ENCODE peak calls at places on chromosomes 11 and 22, in five cellular contexts. I is A549, A is HepG2, S is K562, R is GM12878. K is an unnamed sample.

GRCh38 chr22:39471421-39472141 is 14.8 kb downstream of the MGAT3 start:
- DNase-seq in I (no peak), A (no peak), S (peak), R (peak), K (no peak)

GRCh38 chr11:12727556-12728070 is 53.4 kb downstream of the TEAD1 start:
- DNase-seq in I (no peak), A (no peak), S (no peak), R (no peak), K (no peak)

GRCh38 chr11:63763506-63764200 is 4.9 kb downstream of the ZFTA start:
- DNase-seq in I (no peak), A (no peak), S (no peak), R (no peak), K (peak)

GRCh38 chr11:131668867-131669780 is 298.7 kb downstream of the NTM start:
- DNase-seq in I (peak), A (peak), S (peak), R (no peak), K (peak)

GRCh38 chr22:17258015-17258827 is 39.0 kb upstream of the ADA2 start:
- DNase-seq in I (no peak), A (no peak), S (peak), R (peak), K (peak)

GRCh38 chr22:21963790-21964211 is 11.2 kb upstream of the PPM1F start:
- DNase-seq in I (no peak), A (no peak), S (no peak), R (no peak), K (no peak)

GRCh38 chr22:40043086-40043485 is 48.3 kb downstream of the FAM83F start:
- DNase-seq in I (no peak), A (no peak), S (no peak), R (no peak), K (no peak)

GRCh38 chr22:48259991-48260670 is 1497.7 kb downstream of the TBC1D22A start:
- DNase-seq in I (no peak), A (no peak), S (no peak), R (no peak), K (no peak)

GRCh38 chr11:132746305-132746704 is 786.0 kb downstream of the OPCML start:
- DNase-seq in I (no peak), A (no peak), S (no peak), R (no peak), K (no peak)

GRCh38 chr11:61980783-61981541 is 13.5 kb upstream of the FTH1 start:
- DNase-seq in I (no peak), A (peak), S (no peak), R (no peak), K (no peak)

GRCh38 chr11:69388210-69388609 is 93.3 kb upstream of the LINC01488 start:
- DNase-seq in I (no peak), A (no peak), S (no peak), R (no peak), K (no peak)

GRCh38 chr11:60454212-60454611 is 1.4 kb upstream of the MS4A1 start:
- DNase-seq in I (no peak), A (no peak), S (no peak), R (peak), K (no peak)

GRCh38 chr11:119486691-119487259 is 63.8 kb upstream of the THY1 start:
- DNase-seq in I (no peak), A (no peak), S (no peak), R (no peak), K (no peak)
- TF ChIP-seq ESRRA in I (no peak), A (no peak), S (no peak), R (no peak), K (no peak)

DNA sequence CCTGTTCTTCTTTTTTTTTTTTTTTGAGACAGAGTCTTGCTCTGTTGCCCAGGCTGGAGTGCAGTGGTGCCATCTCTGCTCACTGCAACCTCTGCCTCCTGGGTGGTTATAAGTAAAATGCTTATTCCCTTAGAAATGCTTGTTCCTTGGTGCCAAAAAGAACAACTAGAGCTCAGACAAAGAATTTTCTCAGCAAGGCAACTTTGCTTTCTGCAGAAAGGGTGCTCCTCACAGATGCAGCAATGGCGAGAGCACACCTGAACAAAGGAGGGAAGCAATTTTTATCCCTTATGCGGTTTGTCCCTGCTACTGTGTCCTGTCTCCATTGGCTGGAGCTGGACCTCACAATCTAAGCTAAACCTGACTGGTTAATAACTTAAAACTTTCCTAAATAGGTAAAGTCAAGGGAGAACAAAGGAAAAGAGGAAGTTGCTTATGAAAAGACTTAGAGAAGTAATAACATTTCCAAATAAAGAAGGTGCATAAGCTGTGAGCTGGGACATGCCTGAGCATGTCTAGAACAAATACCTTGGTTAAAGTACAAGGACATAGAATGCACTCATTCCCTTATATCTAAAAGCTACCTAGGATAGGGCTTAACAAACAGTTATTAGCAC is 90.0 kb upstream of the PRR5 start:
- DNase-seq in I (no peak), A (no peak), S (no peak), R (no peak), K (no peak)
- TF ChIP-seq ESRRA in I (no peak), A (no peak), S (no peak), R (no peak), K (no peak)

GRCh38 chr22:28438183-28438778 is 241.4 kb downstream of the TTC28 start:
- DNase-seq in I (no peak), A (no peak), S (no peak), R (no peak), K (no peak)

GRCh38 chr22:28442264-28442950 is 237.2 kb downstream of the TTC28 start:
- DNase-seq in I (no peak), A (peak), S (peak), R (no peak), K (peak)

GRCh38 chr22:28442951-28443876 is 236.4 kb downstream of the TTC28 start:
- DNase-seq in I (no peak), A (peak), S (peak), R (no peak), K (peak)

GRCh38 chr22:28441720-28442263 is 237.8 kb downstream of the TTC28 start:
- DNase-seq in I (no peak), A (peak), S (no peak), R (no peak), K (no peak)

GRCh38 chr22:28440517-28441366 is 238.9 kb downstream of the TTC28 start:
- DNase-seq in I (no peak), A (no peak), S (no peak), R (no peak), K (no peak)
- TF ChIP-seq ESRRA in I (no peak), A (no peak), S (no peak), R (no peak), K (no peak)

GRCh38 chr11:8641332-8641731 is 41.1 kb downstream of the TRIM66 start:
- DNase-seq in I (no peak), A (no peak), S (no peak), R (no peak), K (no peak)
- TF ChIP-seq ESRRA in I (no peak), A (no peak), S (no peak), R (no peak), K (no peak)

GRCh38 chr11:92536895-92537294 is 312.3 kb downstream of the FAT3 start:
- DNase-seq in I (no peak), A (no peak), S (no peak), R (no peak), K (no peak)
- TF ChIP-seq ESRRA in I (no peak), A (no peak), S (no peak), R (no peak), K (no peak)

GRCh38 chr11:96242191-96242845 is 100.7 kb downstream of the MAML2 start:
- DNase-seq in I (no peak), A (no peak), S (no peak), R (no peak), K (no peak)
- TF ChIP-seq ESRRA in I (no peak), A (no peak), S (no peak), R (no peak), K (no peak)

DNA sequence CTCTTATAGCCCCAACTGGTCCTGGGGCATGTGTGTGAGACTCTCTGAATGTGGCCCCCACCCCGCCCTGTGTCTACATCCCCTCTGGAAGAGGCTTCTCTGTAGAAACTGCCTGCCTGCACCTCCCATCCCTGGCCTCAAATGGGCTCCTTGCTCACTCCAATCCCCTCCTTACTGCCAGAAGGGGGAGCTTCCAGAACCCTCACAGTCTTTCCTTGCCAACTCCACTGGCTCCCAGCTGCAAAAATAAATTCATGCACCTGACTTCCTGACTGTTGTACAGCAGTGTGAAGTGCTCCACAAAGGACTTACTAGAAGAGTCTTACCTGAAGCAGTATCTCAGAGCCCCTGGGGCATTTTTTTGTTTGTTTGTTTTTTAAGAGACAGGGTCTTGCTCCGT is 15.2 kb upstream of the SERPIND1 start:
- DNase-seq in I (peak), A (peak), S (peak), R (no peak), K (peak)
- TF ChIP-seq ESRRA in I (no peak), A (no peak), S (no peak), R (no peak), K (no peak)

DNA sequence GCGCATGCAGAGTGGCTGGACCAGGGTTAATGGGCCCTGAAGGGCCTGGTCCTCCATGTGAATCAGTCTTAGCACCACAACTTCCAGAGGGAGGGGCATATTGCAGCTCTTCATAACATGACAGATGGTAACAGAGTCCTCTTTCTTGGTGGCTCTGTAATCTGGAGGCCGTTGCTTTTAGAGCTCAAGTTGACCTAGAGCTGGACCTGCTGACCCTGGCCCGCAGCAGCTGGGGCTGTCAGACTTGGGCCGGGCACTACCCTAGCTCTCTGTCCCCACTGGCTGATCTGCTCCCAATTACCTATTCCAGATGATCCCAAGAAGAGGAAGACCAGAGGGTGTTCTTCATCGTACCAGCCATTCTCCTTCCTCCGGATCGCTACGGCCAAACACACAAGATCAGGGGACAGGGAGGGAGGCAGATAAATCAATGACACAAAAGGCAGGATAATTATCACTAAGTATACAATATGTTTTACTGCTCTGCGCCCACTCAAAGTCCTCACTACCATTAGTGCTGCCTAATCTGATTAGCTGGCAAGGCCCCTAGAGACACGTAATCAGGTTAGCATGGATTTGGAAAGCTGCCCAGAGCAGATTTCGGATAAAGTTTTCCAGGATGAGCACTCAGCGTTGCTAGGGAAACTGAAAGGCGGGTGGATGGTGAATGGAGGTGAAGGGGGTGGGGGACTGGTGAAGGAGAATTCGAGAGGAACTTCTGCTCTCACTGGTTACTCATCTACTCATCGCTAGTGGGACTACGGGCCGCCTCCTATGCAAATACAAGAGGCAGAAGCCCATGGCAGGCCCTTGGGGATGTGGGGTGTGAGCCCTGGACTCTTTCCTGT is 64.5 kb upstream of the PHOX2A start:
- DNase-seq in I (no peak), A (no peak), S (peak), R (no peak), K (no peak)
- TF ChIP-seq ESRRA in I (no peak), A (no peak), S (no peak), R (no peak), K (no peak)